ENCODE peak calls at places on chromosomes 1 and 21, in eight cellular contexts. Y is T-helper 2 cell treated with Interferon-gamma antibody and Interleukin-4, amounts not matched to agents 5 μg/mL and 100 μg/mL, for 36 hours; D is AG08395; A is BJ; P is NCI-H69; U is brain pericyte; I is lung; H is AML-193. Z is an unnamed sample.
A peak's percentile ranks its signal among the peaks of the same experiment; 100 is the strongest.

GRCh38 chr1:201074018-201074417 is 38.2 kb downstream of the CACNA1S start:
- DNase-seq in Y (no peak), D (no peak), A (no peak), P (no peak), U (no peak), I (no peak), H (no peak), Z (no peak)

GRCh38 chr1:183282101-183282855 is 96.2 kb downstream of the LAMC2 start:
- DNase-seq in Y (no peak), D (no peak), A (no peak), P (peak; percentile 54), U (no peak), I (no peak), H (no peak), Z (no peak)

GRCh38 chr1:34987018-34987417 is 1.9 kb upstream of the TMEM35B start:
- DNase-seq in Y (no peak), D (peak; percentile 54), A (peak; percentile 51), P (no peak), U (no peak), I (no peak), H (no peak), Z (no peak)

GRCh38 chr1:43908226-43908625 is 25.4 kb upstream of the ARTN start:
- DNase-seq in Y (no peak), D (no peak), A (no peak), P (no peak), U (no peak), I (no peak), H (no peak), Z (no peak)

GRCh38 chr21:42523211-42523610 is 9.6 kb downstream of the SLC37A1 start:
- DNase-seq in Y (no peak), D (no peak), A (no peak), P (no peak), U (no peak), I (no peak), H (no peak), Z (no peak)

GRCh38 chr1:168845083-168845650 is 116.2 kb upstream of the DPT start:
- DNase-seq in Y (no peak), D (no peak), A (no peak), P (no peak), U (no peak), I (no peak), H (no peak), Z (no peak)

GRCh38 chr1:223258751-223259177 is 105.2 kb downstream of the SUSD4 start:
- DNase-seq in Y (no peak), D (peak; percentile 69), A (no peak), P (peak; percentile 33), U (no peak), I (no peak), H (no peak), Z (no peak)

GRCh38 chr1:169779150-169779549 is 15.6 kb downstream of the METTL18 start:
- DNase-seq in Y (no peak), D (no peak), A (no peak), P (no peak), U (peak; percentile 42), I (no peak), H (no peak), Z (no peak)

GRCh38 chr1:107000907-107001306 is 55.6 kb upstream of the PRMT6 start:
- DNase-seq in Y (no peak), D (no peak), A (no peak), P (no peak), U (no peak), I (no peak), H (no peak), Z (no peak)

GRCh38 chr1:50973255-50973654 is 3.2 kb downstream of the CDKN2C start:
- DNase-seq in Y (no peak), D (no peak), A (no peak), P (no peak), U (no peak), I (no peak), H (no peak), Z (no peak)

GRCh38 chr1:204560590-204560989 is 44.4 kb downstream of the MDM4 start:
- DNase-seq in Y (no peak), D (peak; percentile 26), A (no peak), P (peak; percentile 36), U (no peak), I (no peak), H (no peak), Z (no peak)

GRCh38 chr1:67795179-67795916 is 37.9 kb downstream of the GNG12 start:
- DNase-seq in Y (no peak), D (no peak), A (no peak), P (no peak), U (no peak), I (no peak), H (no peak), Z (no peak)

GRCh38 chr21:46022551-46023107 is 41.1 kb downstream of the COL6A1 start:
- DNase-seq in Y (no peak), D (peak; percentile 94), A (no peak), P (no peak), U (no peak), I (no peak), H (no peak), Z (no peak)

GRCh38 chr21:34761758-34762330 is 93.0 kb downstream of the CLIC6 start:
- DNase-seq in Y (no peak), D (no peak), A (no peak), P (no peak), U (no peak), I (no peak), H (no peak), Z (no peak)

Z was measured in central memory CD4-positive, alpha-beta T cell.